ENCODE peak calls at places on chromosomes 13 and 19, in four cellular contexts. Y, X, N and G are unnamed samples.

GRCh38 chr19:46616631-46617322 is 8.1 kb downstream of the PTGIR start:
- DNase-seq in X (peak), N (no peak), Y (peak), G (peak)

GRCh38 chr13:108496364-108497215 is 132.8 kb upstream of the MYO16 start:
- DNase-seq in N (no peak), Y (no peak), X (no peak), G (no peak)

GRCh38 chr19:47865166-47865565 is 6.1 kb downstream of the TPRX2 start:
- DNase-seq in N (no peak), X (no peak), Y (no peak), G (no peak)

GRCh38 chr13:76349700-76350099 is 536.5 kb downstream of the KCTD12 start:
- DNase-seq in N (no peak), Y (no peak), X (no peak), G (no peak)

GRCh38 chr19:49061445-49061844 is 3.2 kb downstream of the NTF4 start:
- DNase-seq in Y (no peak), X (no peak), N (no peak), G (no peak)

GRCh38 chr19:13154241-13154778 is 4.1 kb downstream of the IER2 start:
- DNase-seq in X (peak), Y (peak), N (peak), G (peak)

GRCh38 chr19:43526884-43527859 is at the start of gene ETHE1:
- DNase-seq in Y (peak), X (peak), N (peak), G (peak)

GRCh38 chr19:36236304-36236945 is 21.5 kb downstream of the ZNF146 start:
- DNase-seq in Y (no peak), X (peak), N (no peak), G (no peak)

GRCh38 chr19:41376241-41376997 is at the start of gene TMEM91:
- DNase-seq in Y (peak), X (no peak), N (peak), G (no peak)

GRCh38 chr13:99922631-99923404 is 48.7 kb downstream of the ZIC5 start:
- DNase-seq in Y (no peak), N (no peak), X (no peak), G (no peak)

GRCh38 chr13:95644611-95645052 is at the start of gene DZIP1:
- DNase-seq in Y (peak), X (peak), N (peak), G (peak)

GRCh38 chr13:83352391-83352790 is 529.9 kb downstream of the SLITRK1 start:
- DNase-seq in N (no peak), Y (no peak), X (no peak), G (no peak)

GRCh38 chr13:27997904-27998522 is 9.5 kb upstream of the URAD start:
- DNase-seq in N (no peak), Y (no peak), X (peak), G (no peak)

GRCh38 chr13:36130168-36130541 is 1.0 kb downstream of the DCLK1 start:
- DNase-seq in X (no peak), N (no peak), Y (no peak), G (no peak)

GRCh38 chr13:36131215-36131930 is at the start of gene DCLK1:
- DNase-seq in X (no peak), Y (peak), N (peak), G (no peak)

GRCh38 chr13:36131931-36132297 is 732 bp upstream of the DCLK1 start:
- DNase-seq in N (peak), X (no peak), Y (peak), G (no peak)

GRCh38 chr13:36129539-36129938 is 1.6 kb downstream of the DCLK1 start:
- DNase-seq in X (no peak), Y (no peak), N (no peak), G (no peak)

DNA sequence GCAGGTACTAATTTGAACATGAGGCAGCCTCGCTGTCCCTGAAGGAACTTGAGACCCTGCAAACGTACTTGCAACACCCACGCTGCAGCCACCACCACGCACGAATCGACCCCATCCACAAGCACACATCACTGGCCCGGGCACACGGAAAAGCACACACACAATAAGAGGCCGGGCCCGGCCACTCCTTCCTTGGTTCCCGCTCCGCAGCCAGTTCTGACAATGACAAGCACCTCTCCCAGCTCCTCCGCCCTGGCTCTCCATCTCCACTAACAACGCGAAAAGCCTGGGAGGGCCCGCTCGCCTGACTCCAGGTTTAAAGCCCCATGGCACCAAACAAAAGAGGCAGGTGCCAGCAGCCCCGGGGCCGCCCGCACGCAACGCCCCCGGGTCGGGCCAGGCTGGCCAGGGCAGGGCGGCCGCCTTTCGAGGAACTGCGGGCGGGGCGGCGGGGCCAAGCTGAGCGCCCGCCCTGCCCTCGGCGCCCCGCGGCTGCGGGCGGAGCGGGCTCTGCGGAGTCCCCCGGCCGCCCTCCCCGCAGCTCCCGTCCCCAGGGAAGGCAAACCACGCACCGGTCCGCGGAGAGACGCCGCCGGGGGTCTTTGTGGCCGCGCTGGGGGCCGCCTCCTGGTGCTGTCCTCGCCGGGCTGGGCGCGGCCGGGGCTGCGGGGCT is 504 bp downstream of the DCLK1 start:
- DNase-seq in N (peak), X (no peak), Y (peak), G (no peak)
- H3K27ac ChIP-seq in N (peak), X (peak), Y (no peak), G (no peak)

DNA sequence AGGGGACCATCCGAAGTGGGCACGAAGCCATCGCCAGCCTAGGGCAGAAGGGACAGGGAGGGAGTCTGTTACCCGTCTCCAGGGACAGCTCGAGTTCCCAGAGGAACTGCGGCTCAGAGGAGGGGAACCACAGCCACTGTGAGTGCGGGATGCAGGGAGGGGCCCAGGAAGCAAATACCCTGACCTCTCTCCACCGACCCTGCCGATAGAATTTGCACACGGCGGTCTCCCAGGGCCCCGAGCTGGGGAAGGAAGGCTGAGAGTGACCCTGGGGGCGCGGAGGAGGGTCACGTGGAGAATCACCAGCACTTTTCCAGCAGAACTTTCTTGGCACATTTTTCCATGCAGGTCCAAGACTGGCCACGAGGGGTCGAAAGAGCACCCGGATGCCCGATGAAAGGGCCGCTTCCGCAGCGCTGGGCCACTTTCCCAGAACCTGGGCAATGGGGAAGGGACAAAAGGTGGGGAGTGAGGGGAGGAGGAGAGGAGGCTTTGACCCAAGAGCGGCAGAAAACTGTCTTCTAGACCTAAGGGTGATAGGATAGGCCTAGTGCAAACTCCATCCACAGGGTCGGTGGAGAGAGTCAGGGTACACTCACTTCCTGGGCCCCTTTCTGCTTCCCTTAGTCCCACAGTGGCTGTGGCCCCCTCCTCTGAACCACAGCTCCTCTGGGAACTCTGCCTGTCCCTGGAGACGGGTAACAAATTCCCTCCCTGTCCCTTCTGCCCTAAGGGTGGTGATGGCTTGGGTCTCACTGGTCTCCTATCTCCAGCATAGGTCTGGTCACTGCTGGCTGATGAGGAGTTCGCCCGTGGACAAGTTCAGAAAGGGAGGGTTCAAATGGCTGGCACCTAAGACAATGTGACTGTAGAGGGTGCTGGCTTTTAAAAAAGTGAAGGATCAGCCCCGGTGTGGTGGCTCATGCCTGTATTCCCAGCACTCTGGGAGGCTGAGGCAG is 5.3 kb upstream of the GPR4 start:
- DNase-seq in X (peak), Y (peak), N (peak), G (peak)
- H3K27ac ChIP-seq in X (peak), Y (no peak), N (peak), G (no peak)

DNA sequence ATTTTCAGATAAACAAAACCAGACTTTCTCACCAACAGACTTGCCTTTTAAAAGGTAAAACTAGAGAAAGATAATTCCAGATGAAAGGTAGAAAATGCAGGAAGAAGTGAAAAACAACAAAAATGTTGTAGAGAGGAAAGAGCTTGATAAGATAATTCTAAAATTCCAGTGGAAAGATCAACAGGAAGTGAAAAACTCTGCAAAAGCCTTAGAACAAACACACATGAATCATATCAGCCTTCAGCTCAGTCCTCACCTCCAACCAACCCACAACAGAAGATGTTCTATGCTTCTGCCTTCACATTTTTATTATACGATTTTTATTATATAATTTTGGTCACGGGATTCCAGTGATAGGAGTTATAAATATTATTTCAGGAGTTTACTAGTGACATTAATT is 57.8 kb downstream of the GADD45B start:
- DNase-seq in Y (no peak), N (no peak), X (no peak), G (no peak)
- H3K27ac ChIP-seq in Y (no peak), N (no peak), X (peak), G (no peak)

DNA sequence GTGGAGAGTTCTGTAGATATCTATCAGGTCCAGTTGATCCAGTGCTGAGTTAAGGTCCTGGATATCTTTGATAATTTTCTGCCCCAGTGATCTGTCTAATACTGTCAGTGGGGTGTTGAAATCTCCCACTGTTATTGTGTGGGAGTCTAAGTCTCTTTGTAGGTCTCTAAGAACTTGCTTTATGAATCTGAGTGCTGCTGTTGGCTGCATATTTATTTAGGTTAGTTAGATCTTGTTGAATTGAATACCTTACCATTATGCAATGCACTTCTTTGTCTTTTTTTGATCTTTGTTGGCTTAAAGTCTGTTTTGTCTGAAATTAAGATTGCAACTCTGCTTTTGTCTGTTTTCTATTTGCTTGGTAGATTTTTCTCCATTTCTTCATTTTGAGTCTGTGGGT is 15.4 kb downstream of the AP1M1 start:
- DNase-seq in N (no peak), X (no peak), Y (no peak), G (no peak)
- H3K27ac ChIP-seq in N (no peak), X (no peak), Y (no peak), G (no peak)

GRCh38 chr19:54357381-54357780 is 7.3 kb downstream of the LAIR1 start:
- DNase-seq in N (no peak), X (no peak), Y (no peak), G (no peak)

GRCh38 chr19:54352546-54352945 is 12.2 kb downstream of the LAIR1 start:
- DNase-seq in Y (no peak), X (no peak), N (no peak), G (no peak)

GRCh38 chr19:54354761-54355160 is 10.0 kb downstream of the LAIR1 start:
- DNase-seq in X (no peak), N (no peak), Y (no peak), G (no peak)

GRCh38 chr19:54355675-54356074 is 9.1 kb downstream of the LAIR1 start:
- DNase-seq in Y (no peak), X (no peak), N (no peak), G (no peak)

GRCh38 chr19:54356444-54357056 is 8.2 kb downstream of the LAIR1 start:
- DNase-seq in X (no peak), N (no peak), Y (no peak), G (no peak)
- H3K27ac ChIP-seq in X (no peak), N (no peak), Y (no peak), G (no peak)

DNA sequence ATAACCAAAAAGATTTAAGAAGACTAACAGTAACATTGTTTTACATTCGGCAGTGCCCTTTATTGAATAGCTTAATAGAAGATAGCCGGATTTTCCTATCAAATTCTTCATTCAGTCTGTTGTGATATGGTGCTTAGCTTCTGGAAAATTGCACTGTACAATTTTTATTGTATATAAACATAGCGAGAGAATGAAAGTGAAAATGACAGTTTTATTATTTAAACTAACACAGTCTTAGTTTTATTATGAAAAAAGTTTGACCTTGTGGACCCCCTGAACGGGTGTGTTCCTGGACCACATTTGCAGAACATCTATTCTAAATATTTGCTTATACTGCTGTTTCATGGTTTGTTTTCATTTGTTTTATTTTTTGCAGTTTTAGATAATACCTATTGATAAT is 8.6 kb downstream of the ITM2B start:
- DNase-seq in N (no peak), Y (no peak), X (no peak), G (no peak)
- H3K27ac ChIP-seq in N (no peak), Y (no peak), X (no peak), G (no peak)

GRCh38 chr13:50575138-50575537 is 268.4 kb downstream of the DLEU7 start:
- DNase-seq in N (no peak), X (no peak), Y (no peak), G (no peak)

GRCh38 chr13:50576156-50576555 is 267.3 kb downstream of the DLEU7 start:
- DNase-seq in Y (no peak), N (no peak), X (no peak), G (peak)

GRCh38 chr13:50573046-50573445 is 270.4 kb downstream of the DLEU7 start:
- DNase-seq in X (no peak), N (no peak), Y (no peak), G (no peak)

GRCh38 chr13:50572129-50572528 is 271.4 kb downstream of the DLEU7 start:
- DNase-seq in N (no peak), X (no peak), Y (no peak), G (no peak)

DNA sequence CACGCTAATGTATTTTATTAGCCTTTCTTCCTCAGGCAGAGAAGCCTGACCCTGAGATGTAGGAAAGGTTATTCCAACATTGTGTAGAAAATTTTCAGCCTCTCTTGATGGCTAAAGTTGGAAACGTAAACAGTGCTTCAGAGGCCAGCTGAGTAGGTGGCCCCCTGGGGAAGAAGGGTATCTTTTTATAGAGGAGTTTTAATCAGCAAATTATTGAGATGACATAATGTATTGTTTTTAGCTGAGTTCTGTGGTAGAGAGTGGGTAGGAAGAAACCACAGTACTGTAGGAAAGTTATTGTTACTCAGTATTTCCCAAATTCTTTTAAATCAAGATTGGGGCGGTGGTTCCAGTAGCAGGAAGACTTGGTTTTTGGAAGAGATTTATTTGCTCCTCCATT is 268.8 kb downstream of the DLEU7 start:
- DNase-seq in X (no peak), N (no peak), Y (no peak), G (no peak)
- H3K27ac ChIP-seq in X (no peak), N (no peak), Y (no peak), G (no peak)

DNA sequence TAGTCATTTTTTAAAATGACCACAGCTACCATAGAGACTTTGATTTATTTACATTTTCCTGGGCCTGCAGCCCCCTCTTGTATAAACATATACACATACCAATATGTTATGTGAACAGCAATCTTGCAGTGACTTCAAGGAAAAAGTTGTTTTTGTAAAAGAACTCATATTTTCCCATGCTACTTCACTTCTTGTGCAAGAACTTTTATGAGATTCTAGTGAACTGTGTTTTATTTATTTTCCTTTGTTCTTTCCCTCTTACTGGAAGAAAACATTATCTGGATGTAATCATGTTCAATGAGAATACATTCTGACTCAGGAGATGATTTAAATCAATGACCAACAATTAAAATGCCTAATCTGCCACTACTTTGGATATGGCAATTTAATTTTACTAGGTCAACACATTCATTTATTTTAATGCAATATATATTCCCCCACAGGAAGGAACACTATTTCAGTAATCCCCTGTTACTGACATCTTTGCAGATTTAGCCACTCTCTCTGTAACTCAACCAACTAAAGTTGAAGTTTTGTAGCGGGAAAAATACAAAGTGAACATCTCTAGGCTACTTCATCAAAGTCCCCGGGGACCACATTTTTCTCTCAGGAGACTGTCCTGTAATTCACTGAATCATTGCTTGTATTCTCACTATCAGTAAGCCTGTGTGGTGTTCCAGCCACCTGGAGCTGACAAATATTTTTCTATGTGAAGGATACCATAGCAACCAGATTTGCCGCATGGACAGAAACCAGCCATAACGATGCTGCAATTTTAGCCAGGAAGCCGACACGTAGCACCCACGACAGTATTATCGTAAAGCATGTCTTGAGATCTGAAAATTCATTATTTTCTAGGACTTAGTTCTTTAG is 90.5 kb downstream of the STARD13 start:
- DNase-seq in X (peak), N (peak), Y (no peak), G (no peak)
- H3K27ac ChIP-seq in X (peak), N (peak), Y (no peak), G (no peak)

GRCh38 chr13:33219926-33220325 is 65.6 kb downstream of the STARD13 start:
- DNase-seq in N (no peak), X (no peak), Y (no peak), G (no peak)

GRCh38 chr13:33217256-33217655 is 68.3 kb downstream of the STARD13 start:
- DNase-seq in Y (no peak), X (no peak), N (no peak), G (no peak)

GRCh38 chr13:33213797-33214196 is 71.8 kb downstream of the STARD13 start:
- DNase-seq in Y (no peak), X (no peak), N (no peak), G (no peak)

GRCh38 chr13:33218020-33218419 is 67.5 kb downstream of the STARD13 start:
- DNase-seq in Y (no peak), X (peak), N (no peak), G (no peak)

DNA sequence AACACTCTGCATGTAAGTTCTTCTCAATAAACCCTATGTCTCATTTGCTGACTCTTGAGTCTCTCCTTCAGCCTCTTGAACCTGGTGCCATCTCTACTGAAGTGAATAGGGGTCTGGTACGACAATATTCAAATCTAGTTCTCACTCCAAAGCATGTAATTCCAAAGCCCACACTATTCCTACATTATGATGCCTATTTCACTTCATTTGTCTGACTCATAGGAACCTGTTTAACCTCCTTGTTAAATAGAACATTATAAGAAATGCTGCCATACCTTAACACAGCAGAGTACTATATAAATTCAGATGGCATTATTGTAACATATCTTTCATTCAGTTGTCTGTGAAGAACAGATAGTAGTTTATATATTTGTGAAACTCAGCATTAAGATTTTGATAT is 67.1 kb downstream of the STARD13 start:
- DNase-seq in Y (no peak), X (no peak), N (no peak), G (no peak)
- H3K27ac ChIP-seq in Y (no peak), X (no peak), N (peak), G (no peak)